ENCODE peak calls at places on chromosomes 1 and 21, in seven cellular contexts. F is HFF-Myc; I is neural crest cell; O is CD8-positive, alpha-beta T cell; Q is body of pancreas; G is BJ; S is foreskin fibroblast. H is an unnamed sample.

GRCh38 chr1:22773981-22774471 is 63.4 kb downstream of the EPHB2 start:
- DNase-seq in Q (no peak), S (peak), F (no peak), O (no peak), I (no peak), G (peak), H (no peak)

GRCh38 chr1:233868461-233868860 is 36.0 kb upstream of the SLC35F3 start:
- DNase-seq in G (no peak), S (no peak), Q (no peak), O (no peak), I (no peak), F (no peak), H (no peak)

GRCh38 chr1:207221934-207222351 is 99.5 kb upstream of the CD55 start:
- DNase-seq in Q (no peak), I (no peak), S (no peak), F (no peak), O (no peak), G (no peak), H (no peak)

GRCh38 chr1:156860639-156861423 is at the start of gene NTRK1:
- DNase-seq in G (no peak), F (no peak), O (peak), S (no peak), Q (no peak), I (no peak), H (no peak)

GRCh38 chr1:81142099-81142776 is 658.5 kb upstream of the ADGRL2 start:
- DNase-seq in I (no peak), G (peak), F (peak), Q (no peak), O (no peak), S (peak), H (peak)

GRCh38 chr1:232709339-232709738 is 79.4 kb upstream of the SIPA1L2 start:
- DNase-seq in I (no peak), F (no peak), S (no peak), O (no peak), G (no peak), Q (no peak), H (no peak)

GRCh38 chr1:112862753-112863426 is 93.1 kb downstream of the SLC16A1 start:
- DNase-seq in F (no peak), S (no peak), I (no peak), G (no peak), Q (no peak), O (no peak), H (no peak)

GRCh38 chr21:43269981-43270670 is 101.3 kb downstream of the CRYAA start:
- DNase-seq in G (no peak), F (no peak), O (no peak), S (no peak), I (no peak), Q (no peak), H (no peak)

GRCh38 chr1:237186733-237187132 is 144.7 kb downstream of the RYR2 start:
- DNase-seq in O (no peak), Q (no peak), I (no peak), S (no peak), G (no peak), F (no peak), H (no peak)

GRCh38 chr1:42260376-42261078 is 74.5 kb downstream of the FOXJ3 start:
- DNase-seq in S (no peak), I (no peak), Q (no peak), F (no peak), O (no peak), G (no peak), H (no peak)

GRCh38 chr1:47824297-47824696 is 172.9 kb downstream of the TRABD2B start:
- DNase-seq in F (no peak), S (no peak), I (no peak), O (no peak), Q (no peak), G (no peak), H (no peak)

GRCh38 chr1:87983841-87984240 is 655.2 kb downstream of the LMO4 start:
- DNase-seq in F (no peak), S (no peak), G (no peak), I (no peak), Q (no peak), O (no peak), H (no peak)

GRCh38 chr1:220991959-220992704 is 112.9 kb downstream of the HLX start:
- DNase-seq in F (no peak), G (no peak), O (no peak), S (no peak), Q (no peak), I (no peak), H (peak)

GRCh38 chr1:108046021-108046420 is 81.0 kb upstream of the VAV3 start:
- DNase-seq in G (no peak), I (no peak), S (no peak), F (no peak), Q (no peak), O (no peak), H (no peak)

GRCh38 chr1:229231754-229232119 is 39.2 kb upstream of the RAB4A start:
- DNase-seq in F (no peak), Q (no peak), O (no peak), I (no peak), G (no peak), S (no peak), H (no peak)

GRCh38 chr1:236325567-236325966 is 43.8 kb upstream of the ERO1B start:
- DNase-seq in G (no peak), F (no peak), I (no peak), S (no peak), Q (no peak), O (no peak), H (no peak)

GRCh38 chr1:33147997-33148314 is 33.9 kb downstream of the TRIM62 start:
- DNase-seq in Q (no peak), S (no peak), F (no peak), G (no peak), I (no peak), O (no peak), H (peak)

GRCh38 chr1:238581332-238581731 is 690.6 kb upstream of the ZP4 start:
- DNase-seq in I (no peak), F (no peak), G (no peak), S (no peak), O (no peak), Q (no peak), H (peak)

GRCh38 chr1:205543351-205544305 is 39.2 kb downstream of the CDK18 start:
- DNase-seq in Q (peak), F (peak), I (peak), S (peak), O (no peak), G (peak), H (peak)

GRCh38 chr1:218571515-218571914 is 226.4 kb downstream of the TGFB2 start:
- DNase-seq in F (no peak), O (no peak), G (no peak), S (no peak), I (no peak), Q (no peak), H (no peak)

GRCh38 chr1:89262643-89263042 is 10.0 kb downstream of the GBP5 start:
- DNase-seq in O (no peak), Q (no peak), S (no peak), F (no peak), G (peak), I (no peak), H (peak)

GRCh38 chr1:224726783-224727182 is 110.7 kb downstream of the CNIH3 start:
- DNase-seq in I (no peak), S (peak), Q (no peak), G (peak), F (peak), O (no peak), H (peak)

GRCh38 chr1:81446006-81446669 is 354.6 kb upstream of the ADGRL2 start:
- DNase-seq in S (no peak), I (no peak), G (no peak), Q (peak), F (no peak), O (no peak), H (no peak)

DNA sequence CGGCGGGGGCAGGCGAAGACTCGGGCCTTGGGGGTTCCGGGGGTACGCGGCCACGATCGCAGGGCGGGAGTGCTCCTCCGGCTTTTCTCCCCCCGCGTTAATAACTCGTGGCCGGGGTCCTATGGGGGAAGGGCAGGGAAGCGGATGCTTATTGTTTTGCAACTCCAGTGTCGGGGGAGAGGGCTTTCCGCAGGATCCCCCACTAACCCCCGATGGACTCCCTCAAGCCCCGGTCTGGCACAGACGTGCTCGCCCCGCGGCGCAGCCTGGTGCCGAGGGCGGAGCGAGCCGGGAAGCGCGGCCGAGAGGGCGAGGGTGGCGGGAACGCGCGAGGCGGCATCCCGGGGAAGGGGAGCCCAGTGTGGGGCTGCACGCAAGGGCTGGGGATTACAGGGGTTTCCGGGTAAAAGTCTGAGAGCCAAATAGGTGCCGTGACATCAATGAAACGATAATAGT is 717 bp downstream of the UCK2 start:
- DNase-seq in F (no peak), G (no peak), Q (peak), I (peak), S (peak), O (peak), H (peak)
- TF ChIP-seq CTCF in F (no peak), G (no peak), Q (no peak), I (no peak), S (no peak), O (no peak), H (no peak)

GRCh38 chr1:63463248-63463647 is 59.8 kb downstream of the ITGB3BP start:
- DNase-seq in I (no peak), Q (no peak), F (no peak), G (no peak), S (peak), O (no peak), H (no peak)

GRCh38 chr1:63461661-63462230 is 61.3 kb downstream of the ITGB3BP start:
- DNase-seq in G (no peak), I (no peak), S (no peak), F (no peak), O (no peak), Q (no peak), H (no peak)

DNA sequence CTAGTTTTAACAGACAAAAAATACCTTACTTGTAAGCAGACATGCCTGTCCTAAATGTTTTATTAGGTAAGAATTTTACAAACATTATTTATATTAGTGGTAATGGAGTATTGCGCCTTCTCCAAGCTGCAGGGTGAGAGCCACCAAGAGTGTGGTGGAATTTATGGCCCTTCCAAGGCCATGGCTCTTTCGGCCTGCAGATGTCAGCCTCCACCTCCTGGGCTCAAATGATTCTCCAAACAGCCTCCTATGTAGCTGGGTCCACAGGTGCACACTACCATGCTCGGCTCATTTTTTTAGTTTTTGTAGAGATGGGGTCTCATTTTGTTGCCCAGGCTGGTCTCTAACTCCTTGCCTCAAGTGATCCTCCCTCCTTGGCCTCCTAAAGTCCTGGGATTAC is 56.3 kb downstream of the ITGB3BP start:
- DNase-seq in Q (no peak), F (no peak), O (no peak), S (no peak), I (no peak), G (no peak), H (no peak)
- TF ChIP-seq CTCF in Q (no peak), F (no peak), O (no peak), S (no peak), I (no peak), G (no peak), H (no peak)

DNA sequence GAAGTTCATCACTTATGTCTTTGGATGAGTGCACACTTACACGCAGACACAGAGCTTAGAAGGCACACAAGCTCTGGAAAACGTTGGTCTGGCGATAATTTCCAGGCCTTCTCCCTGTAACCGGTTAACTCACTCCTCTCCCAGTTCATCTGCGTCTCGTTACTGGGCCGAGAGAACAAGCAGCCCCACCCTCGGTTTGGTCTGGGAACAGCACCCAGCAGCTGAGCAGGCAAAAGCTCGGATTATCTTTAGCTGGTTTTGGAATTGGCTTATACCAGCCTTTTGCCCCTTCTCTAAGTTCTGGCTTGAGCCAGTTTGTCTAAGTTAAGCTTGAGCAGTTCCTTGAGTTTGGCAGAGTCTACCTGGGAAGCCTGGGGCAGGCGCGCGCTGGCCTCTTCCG is 27.3 kb upstream of the COL6A1 start:
- DNase-seq in G (no peak), Q (no peak), I (no peak), S (peak), O (no peak), F (no peak), H (peak)
- TF ChIP-seq CTCF in G (peak), Q (no peak), I (no peak), S (peak), O (no peak), F (peak), H (peak)

GRCh38 chr1:196355206-196355786 is 252.9 kb downstream of the KCNT2 start:
- DNase-seq in Q (no peak), S (peak), F (no peak), G (no peak), I (no peak), O (no peak), H (peak)
- TF ChIP-seq CTCF in Q (peak), S (peak), F (peak), G (peak), I (peak), O (no peak), H (peak)

DNA sequence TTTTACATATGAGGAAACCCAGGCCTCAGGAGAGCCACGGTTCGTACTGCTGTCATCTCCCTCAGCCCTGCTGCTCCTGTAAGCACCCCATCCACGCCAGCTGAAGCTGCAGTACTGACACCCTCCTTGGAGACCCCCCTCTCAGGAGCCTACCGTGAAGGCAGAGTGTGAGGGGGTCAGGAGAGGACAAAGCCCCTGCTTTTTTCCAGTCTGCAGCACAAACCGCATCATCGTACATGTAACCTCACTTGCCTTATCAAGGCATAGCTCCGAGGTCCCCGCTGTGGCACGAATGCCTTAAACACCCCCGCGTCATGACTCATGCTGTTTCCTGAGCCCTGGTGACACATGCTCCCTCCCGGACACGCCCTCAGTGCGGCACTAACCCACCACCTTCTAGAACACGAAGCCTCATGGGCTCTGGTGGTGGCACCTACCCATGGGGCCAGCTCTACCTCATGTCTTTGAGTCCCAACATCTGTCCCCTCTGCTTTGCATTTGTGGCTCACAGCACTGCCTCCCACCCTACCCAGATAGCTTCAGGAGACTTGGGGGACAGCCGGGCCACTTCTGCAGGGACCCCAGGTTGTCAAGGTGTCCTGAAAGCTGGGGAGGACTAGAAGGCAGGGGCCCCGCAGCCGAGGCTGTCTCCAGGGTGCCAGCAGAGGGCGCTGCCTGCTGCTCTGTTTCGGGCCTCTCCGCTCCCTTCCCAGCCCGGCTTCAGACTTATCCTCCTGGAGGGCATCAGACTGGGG is 4.9 kb downstream of the SH3BGRL3 start:
- DNase-seq in F (peak), G (peak), O (peak), S (peak), I (peak), Q (peak), H (peak)
- TF ChIP-seq CTCF in F (peak), G (peak), O (peak), S (peak), I (peak), Q (peak), H (peak)

GRCh38 chr1:29695809-29696208 is 459.5 kb downstream of the PTPRU start:
- DNase-seq in F (no peak), Q (no peak), I (no peak), S (no peak), O (no peak), G (no peak), H (no peak)

GRCh38 chr1:29696656-29697390 is 460.5 kb downstream of the PTPRU start:
- DNase-seq in F (no peak), G (no peak), S (no peak), I (no peak), O (no peak), Q (no peak), H (no peak)

GRCh38 chr1:29697391-29697780 is 461.1 kb downstream of the PTPRU start:
- DNase-seq in I (no peak), S (no peak), G (no peak), Q (no peak), O (no peak), F (no peak), H (no peak)

GRCh38 chr1:29698626-29699025 is 462.3 kb downstream of the PTPRU start:
- DNase-seq in I (no peak), F (no peak), Q (no peak), O (no peak), G (no peak), S (no peak), H (no peak)

DNA sequence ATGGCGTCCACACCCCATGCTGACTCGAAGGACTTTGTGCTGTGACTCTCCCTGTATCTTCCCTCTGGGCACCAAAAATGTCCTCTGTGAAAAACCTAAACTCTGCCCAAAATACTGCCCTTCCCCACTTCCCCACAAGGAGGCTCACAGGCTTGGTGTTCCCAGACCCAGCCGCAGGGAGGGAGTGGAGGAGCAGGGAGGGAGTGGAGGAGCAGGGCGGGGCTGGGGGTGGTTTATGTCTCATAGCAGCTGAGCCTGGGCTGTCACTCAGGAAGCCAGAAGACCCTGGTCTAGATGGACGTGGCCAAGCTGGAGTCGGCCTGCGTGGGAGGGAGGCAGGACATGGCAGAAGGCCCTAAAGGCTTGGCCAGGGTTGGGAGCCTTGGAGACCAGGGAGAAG is 461.7 kb downstream of the PTPRU start:
- DNase-seq in S (peak), F (peak), O (no peak), G (no peak), I (peak), Q (no peak), H (peak)
- TF ChIP-seq CTCF in S (peak), F (peak), O (no peak), G (peak), I (peak), Q (peak), H (peak)